ENCODE peak calls at places on chromosomes 2 and 18, in five cellular contexts. B, S, W, P and D are unnamed samples.

GRCh38 chr2:239319261-239319661 is 81.6 kb downstream of the HDAC4 start:
- DNase-seq in W (peak), P (peak), B (no peak), S (peak), D (peak)

GRCh38 chr2:240595381-240596079 is 9.0 kb downstream of the CAPN10 start:
- DNase-seq in B (peak), S (peak), W (no peak), P (no peak), D (peak)

GRCh38 chr2:48948400-48949110 is 193.0 kb upstream of the LHCGR start:
- DNase-seq in B (no peak), S (no peak), P (no peak), W (no peak), D (no peak)

GRCh38 chr2:240298803-240299709 is 136.4 kb upstream of the GPC1 start:
- DNase-seq in P (no peak), W (no peak), S (no peak), B (peak), D (no peak)

GRCh38 chr2:132941296-132942020 is 271.5 kb upstream of the LYPD1 start:
- DNase-seq in S (no peak), P (no peak), W (no peak), B (no peak), D (no peak)

GRCh38 chr2:105369777-105370690 is 28.8 kb downstream of the FHL2 start:
- DNase-seq in B (peak), S (peak), P (peak), W (peak), D (peak)

GRCh38 chr2:202113571-202114142 is 40.6 kb downstream of the KIAA2012 start:
- DNase-seq in W (peak), B (no peak), S (no peak), P (no peak), D (no peak)

GRCh38 chr2:25131567-25132295 is 36.6 kb downstream of the POMC start:
- DNase-seq in P (no peak), B (no peak), S (no peak), W (no peak), D (no peak)

GRCh38 chr2:64354857-64355680 is 98.9 kb upstream of the LGALSL start:
- DNase-seq in W (peak), S (no peak), B (no peak), P (peak), D (no peak)

GRCh38 chr18:23689031-23689615 is at the start of gene LAMA3:
- DNase-seq in B (peak), S (peak), P (peak), W (peak), D (peak)

GRCh38 chr2:134718956-134719814 is at the start of gene TMEM163:
- DNase-seq in S (peak), P (no peak), B (peak), W (no peak), D (no peak)

GRCh38 chr2:118969734-118970395 is 27.9 kb downstream of the MARCO start:
- DNase-seq in B (no peak), P (no peak), S (no peak), W (no peak), D (no peak)